ENCODE peak calls at places on chromosomes 4 and X, in nine cellular contexts. P is IMR-90, S is lung, K is WTC11, E is cardiac fibroblast, C is uterus, G is adrenal gland, V is neural progenitor cell, B is choroid plexus epithelial cell. T is an unnamed sample.

GRCh38 chrX:151359341-151359740 is 37.7 kb upstream of the VMA21 start:
- DNase-seq in P (no peak), S (no peak), K (peak; percentile 11), E (no peak), C (no peak), G (no peak), V (peak; percentile 48), B (no peak), T (no peak)

GRCh38 chr4:152540293-152540674 is 4.4 kb upstream of the FBXW7 start:
- DNase-seq in P (no peak), S (no peak), K (peak; percentile 34), E (no peak), C (no peak), G (no peak), V (peak; percentile 78), B (peak; percentile 14), T (no peak)

GRCh38 chr4:67713531-67714247 is 12.7 kb upstream of the UBA6 start:
- DNase-seq in P (peak; percentile 79), S (no peak), K (no peak), E (no peak), C (no peak), G (no peak), V (no peak), B (peak; percentile 68), T (no peak)

GRCh38 chr4:152308925-152309324 is 227.0 kb downstream of the FBXW7 start:
- DNase-seq in P (no peak), S (no peak), K (no peak), E (no peak), C (no peak), G (no peak), V (no peak), B (no peak), T (no peak)

GRCh38 chr4:8191136-8191747 is 7.8 kb upstream of the SH3TC1 start:
- DNase-seq in P (peak; percentile 44), S (peak; percentile 63), K (no peak), E (peak; percentile 89), C (peak; percentile 65), G (peak; percentile 91), V (no peak), B (peak; percentile 91), T (no peak)

GRCh38 chr4:38583102-38583501 is 80.9 kb upstream of the KLF3 start:
- DNase-seq in P (no peak), S (no peak), K (no peak), E (no peak), C (no peak), G (no peak), V (no peak), B (peak; percentile 72), T (no peak)

GRCh38 chrX:136899206-136899605 is 18.7 kb upstream of the RBMX start:
- DNase-seq in P (no peak), S (no peak), K (no peak), E (peak; percentile 61), C (no peak), G (no peak), V (no peak), B (no peak), T (no peak)

GRCh38 chr4:74158561-74159396 is 861 bp downstream of the MTHFD2L start:
- DNase-seq in P (peak; percentile 46), S (no peak), K (no peak), E (peak; percentile 43), C (no peak), G (no peak), V (no peak), B (peak; percentile 52), T (no peak)

DNA sequence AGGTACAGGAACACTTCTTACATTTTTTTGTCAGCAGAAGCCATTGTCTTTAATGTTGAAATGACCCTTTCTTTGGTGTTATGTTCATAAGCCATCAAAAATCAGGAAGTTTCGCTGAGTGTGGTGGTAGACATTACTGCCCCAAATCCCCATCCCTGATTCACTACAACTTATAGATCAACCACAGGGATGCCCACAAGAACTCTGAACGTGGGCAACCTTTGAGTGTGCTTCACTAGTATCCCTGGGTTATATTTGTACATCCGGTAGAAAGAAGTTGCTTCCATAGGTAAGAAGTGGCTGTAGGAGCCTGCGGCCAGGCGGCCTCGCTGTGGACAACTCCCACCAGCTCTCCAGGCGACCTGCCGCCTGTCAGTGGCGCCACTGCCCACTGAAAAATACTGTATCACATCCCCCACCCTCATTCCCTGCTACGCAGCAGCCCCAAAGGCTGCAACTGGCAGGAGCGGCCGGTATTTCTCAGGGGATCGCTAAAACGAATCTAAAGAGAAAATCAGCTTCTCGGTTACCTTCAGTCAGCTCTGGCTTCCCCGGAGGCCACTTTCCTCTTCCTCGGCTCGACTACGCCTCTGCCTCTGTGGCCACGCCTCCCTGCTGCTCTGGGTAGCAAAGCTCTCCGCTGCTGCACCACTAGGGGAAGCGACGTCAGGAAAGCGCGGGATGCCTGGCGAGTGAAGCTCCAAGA is 13.9 kb upstream of the ETDC start:
- DNase-seq in P (peak; percentile 39), S (peak; percentile 33), K (peak; percentile 73), E (peak; percentile 38), C (no peak), G (peak; percentile 59), V (peak; percentile 81), B (peak; percentile 60), T (peak; percentile 24)
- TF ChIP-seq CTCF in P (peak; percentile 9), S (no peak), K (no peak), E (peak; percentile 19), C (no peak), G (no peak), V (peak; percentile 35), B (peak; percentile 53), T (no peak)

DNA sequence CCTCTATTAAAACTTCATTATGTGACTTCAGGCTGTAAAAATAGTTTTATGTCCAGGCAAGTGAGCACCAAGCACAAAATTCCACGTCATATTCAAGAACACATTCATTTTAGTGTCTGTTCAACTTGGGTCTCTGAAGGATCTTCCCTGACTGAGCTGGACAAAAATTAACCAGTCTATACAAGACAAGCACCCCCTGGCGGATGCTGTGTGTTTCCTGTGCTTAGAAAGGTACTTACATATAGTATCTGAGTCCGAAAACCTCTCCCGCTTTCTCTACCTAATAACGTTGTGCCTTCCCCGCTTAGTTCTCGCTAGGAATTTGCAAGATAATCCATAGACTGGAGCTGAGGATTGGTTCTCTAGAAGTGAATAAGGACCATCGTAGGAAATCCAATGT is 2214.5 kb upstream of the TENM3 start:
- DNase-seq in P (peak; percentile 55), S (no peak), K (peak; percentile 68), E (no peak), C (no peak), G (peak; percentile 60), V (peak; percentile 86), B (peak; percentile 4), T (no peak)
- TF ChIP-seq CTCF in P (peak; percentile 40), S (no peak), K (no peak), E (no peak), C (no peak), G (no peak), V (peak; percentile 72), B (no peak), T (no peak)

GRCh38 chr4:27084685-27085356 is 224.2 kb downstream of the STIM2 start:
- DNase-seq in P (peak; percentile 2), S (no peak), K (peak; percentile 66), E (peak; percentile 10), C (no peak), G (peak; percentile 55), V (peak; percentile 81), B (peak; percentile 19), T (no peak)
- TF ChIP-seq CTCF in P (peak; percentile 25), S (no peak), K (no peak), E (no peak), C (peak; percentile 2), G (no peak), V (peak; percentile 45), B (no peak), T (no peak)

DNA sequence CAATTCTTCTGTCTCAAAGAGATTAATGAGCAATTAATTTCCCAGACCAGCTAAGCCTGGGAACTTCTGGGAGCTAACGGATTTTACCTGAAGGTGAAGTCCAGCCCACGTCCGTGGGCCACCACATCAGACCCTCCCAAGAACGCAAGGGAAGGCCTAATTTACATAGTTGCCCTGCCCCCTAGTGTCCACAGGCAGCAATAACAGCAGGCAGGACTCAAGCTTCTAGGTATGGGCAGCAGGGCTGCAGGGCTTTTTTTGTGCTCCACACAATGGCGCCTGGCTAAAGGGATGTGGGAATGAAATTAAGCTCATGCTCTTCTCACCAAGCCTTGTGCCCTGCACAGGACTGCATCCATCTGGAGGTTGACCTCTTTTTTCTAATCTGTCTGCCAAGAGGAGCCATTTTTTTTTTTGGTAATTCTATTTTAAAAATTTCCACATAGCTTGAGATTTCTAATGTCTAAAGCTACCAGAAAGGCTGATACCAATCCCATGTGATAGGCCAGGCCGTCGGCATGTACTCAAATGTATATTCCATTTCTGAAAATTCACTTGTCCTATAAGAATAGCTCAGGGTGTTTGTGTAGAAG is 111.9 kb upstream of the TMEM164 start:
- DNase-seq in P (peak; percentile 59), S (peak; percentile 43), K (peak; percentile 70), E (peak; percentile 74), C (peak; percentile 37), G (peak; percentile 72), V (peak; percentile 78), B (peak; percentile 75), T (peak; percentile 23)
- TF ChIP-seq CTCF in P (peak; percentile 77), S (peak; percentile 51), K (peak; percentile 58), E (peak; percentile 79), C (peak; percentile 69), G (peak; percentile 72), V (peak; percentile 82), B (peak; percentile 87), T (peak; percentile 71)

GRCh38 chr4:149549911-149550310 is 265.7 kb downstream of the IQCM start:
- DNase-seq in P (no peak), S (no peak), K (peak; percentile 40), E (peak; percentile 39), C (no peak), G (peak; percentile 51), V (peak; percentile 38), B (peak; percentile 35), T (no peak)
- TF ChIP-seq CTCF in P (no peak), S (no peak), K (no peak), E (no peak), C (no peak), G (peak; percentile 41), V (peak; percentile 30), B (peak; percentile 47), T (no peak)

GRCh38 chr4:70530997-70531396 is 12.6 kb downstream of the AMTN start:
- DNase-seq in P (no peak), S (no peak), K (no peak), E (no peak), C (no peak), G (no peak), V (no peak), B (no peak), T (no peak)

GRCh38 chr4:70533211-70533610 is 14.8 kb downstream of the AMTN start:
- DNase-seq in P (no peak), S (no peak), K (no peak), E (no peak), C (no peak), G (no peak), V (no peak), B (no peak), T (no peak)

GRCh38 chr4:70533791-70534190 is 15.4 kb downstream of the AMTN start:
- DNase-seq in P (no peak), S (no peak), K (no peak), E (no peak), C (no peak), G (no peak), V (no peak), B (no peak), T (no peak)

GRCh38 chr4:70531981-70532380 is 13.6 kb downstream of the AMTN start:
- DNase-seq in P (no peak), S (no peak), K (no peak), E (no peak), C (no peak), G (no peak), V (no peak), B (peak; percentile 5), T (no peak)
- TF ChIP-seq CTCF in P (no peak), S (no peak), K (no peak), E (peak; percentile 17), C (no peak), G (no peak), V (peak; percentile 20), B (no peak), T (no peak)

GRCh38 chrX:154918060-154918483 is 31.9 kb downstream of the F8A1 start:
- DNase-seq in P (peak; percentile 80), S (peak; percentile 42), K (peak; percentile 39), E (peak; percentile 89), C (peak; percentile 79), G (peak; percentile 76), V (peak; percentile 73), B (peak; percentile 84), T (no peak)
- TF ChIP-seq CTCF in P (peak; percentile 66), S (peak; percentile 40), K (peak; percentile 36), E (peak; percentile 59), C (peak; percentile 49), G (peak; percentile 38), V (peak; percentile 65), B (peak; percentile 76), T (peak; percentile 67)